ENCODE peak calls at places on chromosomes 13 and 19, in ten cellular contexts. J is CD4-positive, alpha-beta T cell; Y is gastrocnemius medialis; M is HepG2; C is DND-41; I is heart left ventricle; V is lower lobe of right lung; X is RWPE2; A is psoas muscle; L is PC-3. U is an unnamed sample. For H3K27me3, the result is how much of the 10 kb centered on the place peaks cover.

GRCh38 chr19:58336820-58337219 is 10.0 kb downstream of the ZSCAN22 start:
- ATAC-seq in J (no peak), Y (no peak), M (no peak), C (no peak), I (no peak), V (no peak), X (no peak), A (no peak), L (no peak), U (no peak)

GRCh38 chr19:18815673-18816072 is 16.1 kb upstream of the UPF1 start:
- ATAC-seq in J (no peak), Y (no peak), M (no peak), C (no peak), I (no peak), V (no peak), X (no peak), A (no peak), L (no peak), U (no peak)

GRCh38 chr19:24048261-24048660 is 38.7 kb upstream of the ZNF254 start:
- ATAC-seq in J (no peak), Y (no peak), M (peak), C (no peak), I (no peak), V (no peak), X (no peak), A (no peak), L (no peak), U (no peak)

GRCh38 chr19:54440641-54441040 is 8.4 kb upstream of the LENG8 start:
- ATAC-seq in J (no peak), Y (no peak), M (no peak), C (no peak), I (no peak), V (no peak), X (no peak), A (no peak), L (no peak), U (no peak)

GRCh38 chr19:33241091-33241529 is 15.5 kb upstream of the SLC7A10 start:
- ATAC-seq in J (no peak), Y (no peak), M (peak), C (no peak), I (no peak), V (peak), X (no peak), A (no peak), L (no peak), U (no peak)

GRCh38 chr19:17323274-17323972 is 11.2 kb downstream of the ANO8 start:
- ATAC-seq in J (no peak), Y (no peak), M (no peak), C (no peak), I (no peak), V (no peak), X (no peak), A (no peak), L (no peak), U (no peak)

GRCh38 chr19:1116726-1117581 is 13.2 kb downstream of the GPX4 start:
- ATAC-seq in J (no peak), Y (no peak), M (no peak), C (no peak), I (no peak), V (no peak), X (no peak), A (no peak), L (no peak), U (no peak)

GRCh38 chr19:55485439-55486011 is 537 bp downstream of the NAT14 start:
- ATAC-seq in J (no peak), Y (no peak), M (no peak), C (peak), I (no peak), V (no peak), X (no peak), A (peak), L (no peak), U (no peak)

GRCh38 chr19:55459551-55459949 is 1.9 kb downstream of the ISOC2 start:
- ATAC-seq in J (no peak), Y (no peak), M (no peak), C (no peak), I (no peak), V (no peak), X (no peak), A (no peak), L (no peak), U (no peak)

GRCh38 chr19:35306473-35307246 is 14.7 kb downstream of the MAG start:
- ATAC-seq in J (no peak), Y (no peak), M (peak), C (peak), I (no peak), V (no peak), X (peak), A (no peak), L (peak), U (no peak)

GRCh38 chr13:30585748-30586262 is 31.9 kb upstream of the USPL1 start:
- ATAC-seq in J (no peak), Y (no peak), M (no peak), C (no peak), I (no peak), V (peak), X (peak), A (no peak), L (peak), U (no peak)

GRCh38 chr19:45902651-45903625 is 525 bp upstream of the MYPOP start:
- ATAC-seq in J (peak), Y (peak), M (peak), C (peak), I (peak), V (peak), X (peak), A (peak), L (peak), U (peak)

GRCh38 chr19:38993271-38993670 is 17.7 kb upstream of the FBXO17 start:
- ATAC-seq in J (no peak), Y (no peak), M (no peak), C (no peak), I (no peak), V (no peak), X (peak), A (no peak), L (peak), U (no peak)
- TF ChIP-seq CTCF in J (no peak), Y (no peak), M (no peak), C (no peak), I (no peak), V (no peak), X (no peak), A (no peak), L (no peak), U (no peak)

GRCh38 chr13:112960671-112961070 is 8.3 kb upstream of the MCF2L start:
- ATAC-seq in J (no peak), Y (no peak), M (no peak), C (no peak), I (no peak), V (no peak), X (no peak), A (no peak), L (no peak), U (no peak)
- H3K27me3 ChIP-seq in J (under half), Y (under half), M (under half), C (under half), I (under half), V (under half), X (under half), A (under half), L (under half), U (under half)

GRCh38 chr13:76223999-76224398 is 587.9 kb downstream of the LMO7 start:
- ATAC-seq in J (no peak), Y (no peak), M (no peak), C (no peak), I (no peak), V (no peak), X (no peak), A (no peak), L (no peak), U (no peak)

GRCh38 chr13:76225815-76226489 is 589.8 kb downstream of the LMO7 start:
- ATAC-seq in J (no peak), Y (peak), M (no peak), C (no peak), I (peak), V (no peak), X (no peak), A (peak), L (no peak), U (peak)

GRCh38 chr13:76231522-76232167 is 595.5 kb downstream of the LMO7 start:
- ATAC-seq in J (no peak), Y (no peak), M (no peak), C (no peak), I (no peak), V (peak), X (no peak), A (no peak), L (peak), U (no peak)

GRCh38 chr13:76226941-76227340 is 590.8 kb downstream of the LMO7 start:
- ATAC-seq in J (no peak), Y (no peak), M (no peak), C (no peak), I (no peak), V (no peak), X (no peak), A (no peak), L (no peak), U (no peak)

DNA sequence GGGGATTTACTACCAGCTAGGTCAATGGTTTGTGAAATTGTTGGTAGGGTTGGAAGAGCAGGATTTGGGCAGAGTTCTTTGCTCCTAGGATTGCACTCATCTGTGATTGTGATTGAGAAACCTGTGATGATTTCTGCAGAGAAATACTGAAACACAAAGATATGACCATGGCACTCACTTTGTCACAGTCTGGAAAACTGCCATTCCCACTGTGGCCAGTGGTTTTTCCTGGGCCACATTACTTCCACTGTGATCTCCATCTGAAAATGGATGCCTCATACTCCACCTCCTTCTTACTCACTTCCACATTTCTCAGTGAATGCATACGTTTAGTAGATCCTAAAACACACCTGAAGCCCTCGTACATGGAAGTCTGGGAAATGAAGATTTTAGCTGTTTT is 593.2 kb downstream of the LMO7 start:
- ATAC-seq in J (no peak), Y (no peak), M (no peak), C (no peak), I (no peak), V (no peak), X (no peak), A (no peak), L (no peak), U (no peak)
- TF ChIP-seq CTCF in J (no peak), Y (no peak), M (no peak), C (no peak), I (no peak), V (no peak), X (no peak), A (no peak), L (no peak), U (no peak)

GRCh38 chr19:41936416-41936850 is 8.2 kb upstream of the ERFL start:
- ATAC-seq in J (peak), Y (no peak), M (no peak), C (no peak), I (no peak), V (no peak), X (peak), A (no peak), L (peak), U (no peak)

GRCh38 chr19:41936961-41937360 is 8.7 kb upstream of the ERFL start:
- ATAC-seq in J (no peak), Y (no peak), M (no peak), C (no peak), I (no peak), V (no peak), X (no peak), A (no peak), L (no peak), U (no peak)

GRCh38 chr19:41939861-41940442 is 11.7 kb upstream of the ERFL start:
- ATAC-seq in J (peak), Y (no peak), M (no peak), C (no peak), I (peak), V (peak), X (no peak), A (no peak), L (no peak), U (no peak)

GRCh38 chr19:41937525-41937924 is 9.3 kb upstream of the ERFL start:
- ATAC-seq in J (no peak), Y (no peak), M (no peak), C (no peak), I (no peak), V (no peak), X (no peak), A (no peak), L (no peak), U (no peak)

DNA sequence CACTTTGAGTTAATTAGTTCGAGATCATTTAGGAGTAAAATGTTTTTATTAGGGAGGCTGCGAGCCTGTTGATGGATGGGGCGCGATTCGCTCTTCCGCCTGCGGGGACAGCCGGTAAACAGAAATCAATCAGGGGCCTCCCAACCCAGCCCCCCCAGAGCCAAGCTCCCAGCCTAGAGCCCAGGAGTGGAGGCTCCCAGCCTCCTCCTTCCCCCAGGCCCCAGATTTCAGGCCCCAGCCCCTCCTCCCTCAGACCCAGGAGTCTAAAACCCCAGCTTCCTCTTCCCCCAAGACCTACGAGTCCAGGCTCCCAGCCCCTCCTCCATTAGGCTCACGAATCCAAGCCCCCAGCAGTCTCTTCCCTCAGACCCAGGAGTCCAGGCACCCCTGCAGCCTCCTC is 9.7 kb upstream of the ERFL start:
- ATAC-seq in J (no peak), Y (no peak), M (no peak), C (no peak), I (no peak), V (no peak), X (no peak), A (no peak), L (no peak), U (no peak)
- H3K27me3 ChIP-seq in J (under half), Y (half or more), M (under half), C (under half), I (under half), V (under half), X (under half), A (half or more), L (under half), U (half or more)

DNA sequence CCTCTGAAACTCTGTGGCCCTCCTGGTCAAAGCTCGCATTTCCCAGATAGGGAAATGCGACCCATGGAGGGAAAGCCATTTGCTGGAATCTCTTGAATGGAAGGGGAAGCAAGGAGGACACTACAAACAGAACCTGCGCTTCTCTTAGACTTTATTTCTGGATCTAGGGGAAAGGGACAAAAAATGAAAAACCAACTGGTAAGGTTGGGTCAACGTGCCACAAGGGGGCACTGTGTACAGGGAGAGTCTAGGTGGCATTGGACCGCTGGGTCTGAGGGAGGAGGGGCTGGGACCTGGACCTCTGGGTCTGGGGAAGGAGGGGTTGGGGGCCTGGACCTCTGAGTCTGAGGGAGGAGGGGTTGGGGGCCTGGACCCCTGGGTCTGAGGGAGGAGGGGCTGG is 5.0 kb downstream of the KLK4 start:
- ATAC-seq in J (no peak), Y (no peak), M (peak), C (no peak), I (no peak), V (no peak), X (no peak), A (no peak), L (peak), U (no peak)
- TF ChIP-seq CTCF in J (peak), Y (no peak), M (peak), C (peak), I (no peak), V (peak), X (peak), A (no peak), L (peak), U (no peak)

DNA sequence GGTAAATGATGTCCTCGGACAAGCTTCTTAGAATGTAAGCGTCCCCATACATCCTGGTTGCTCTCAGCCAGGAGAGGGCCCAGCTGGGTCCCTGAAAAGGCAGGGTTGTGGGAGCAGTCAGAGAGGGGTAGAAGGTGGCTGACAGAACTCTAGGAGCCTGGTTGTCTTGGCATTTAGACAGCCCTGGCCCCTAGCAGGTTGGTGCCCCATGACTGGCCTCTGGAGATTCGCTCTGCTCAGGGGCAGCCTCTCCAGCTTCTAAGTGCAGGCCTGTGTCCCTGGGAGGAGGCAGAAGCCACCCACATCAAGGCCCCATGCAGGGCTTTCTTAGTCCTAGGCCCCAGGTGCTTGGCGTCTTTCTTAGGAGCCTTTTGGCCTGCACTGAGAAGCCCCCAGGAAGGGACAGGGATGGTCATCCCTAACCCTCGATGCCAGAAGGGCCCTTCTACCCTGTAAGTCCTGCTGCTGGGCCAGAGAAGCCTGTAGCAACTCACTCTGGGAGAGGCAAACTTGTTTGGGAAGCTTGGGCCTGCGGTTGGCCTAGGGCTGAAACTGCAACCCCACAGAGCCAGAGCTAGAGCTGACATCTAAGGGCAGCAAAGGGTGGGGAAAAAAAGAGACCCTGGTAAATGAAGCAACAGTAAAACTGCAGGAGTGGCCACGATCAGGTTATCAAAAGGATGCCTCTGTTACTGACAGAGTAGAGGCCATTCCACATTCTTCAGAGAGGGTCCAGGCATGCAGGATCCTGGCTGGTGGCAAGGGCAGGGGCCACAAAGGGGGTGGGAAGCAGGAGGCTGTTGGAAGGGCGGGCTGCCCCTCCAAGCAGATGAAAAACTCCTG is 2.9 kb upstream of the CDX2 start:
- ATAC-seq in J (no peak), Y (no peak), M (no peak), C (no peak), I (no peak), V (no peak), X (no peak), A (no peak), L (no peak), U (no peak)
- H3K27me3 ChIP-seq in J (half or more), Y (half or more), M (under half), C (under half), I (half or more), V (half or more), X (half or more), A (half or more), L (under half), U (half or more)

DNA sequence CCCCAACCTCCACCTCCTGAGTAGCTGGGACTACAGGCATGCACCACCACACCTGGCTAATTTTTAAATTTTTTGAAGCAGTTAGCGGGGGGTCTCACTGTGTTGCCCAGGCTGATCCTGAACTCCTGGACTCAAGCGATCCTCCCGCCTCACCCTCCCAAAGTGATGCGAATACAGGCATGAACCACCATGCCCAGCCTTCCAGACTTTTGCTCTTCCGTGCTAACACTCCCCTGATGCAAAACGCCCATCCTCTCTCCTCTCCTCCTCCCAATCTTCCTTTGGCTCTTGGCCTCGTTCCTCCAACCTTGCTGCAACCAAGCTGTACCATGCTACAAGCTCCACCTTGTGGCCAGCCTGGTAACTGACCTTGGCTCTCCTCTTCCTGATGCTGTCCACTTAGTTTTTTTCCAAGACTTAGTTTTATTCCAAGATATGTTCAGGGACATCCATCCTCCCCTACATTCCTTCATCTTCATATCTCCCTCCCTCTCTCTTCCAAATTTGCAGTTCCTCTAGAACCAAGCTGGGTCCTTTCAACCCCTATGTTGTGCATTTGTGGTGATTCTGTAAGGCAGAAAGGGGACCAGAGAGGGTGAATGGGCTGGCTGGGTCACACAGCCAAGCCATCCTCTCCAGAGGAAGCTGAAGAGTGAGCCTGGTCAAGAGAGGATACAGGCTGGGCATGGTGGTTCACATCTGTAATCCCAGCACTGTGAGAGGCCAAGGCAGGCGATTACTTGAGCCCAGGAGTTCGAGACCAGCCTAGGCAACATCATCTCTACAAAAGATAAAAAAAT is 32.8 kb downstream of the TINCR start:
- ATAC-seq in J (no peak), Y (no peak), M (no peak), C (no peak), I (no peak), V (no peak), X (no peak), A (no peak), L (no peak), U (no peak)
- TF ChIP-seq CTCF in J (no peak), Y (no peak), M (peak), C (peak), I (no peak), V (peak), X (peak), A (no peak), L (peak), U (no peak)

GRCh38 chr13:87677334-87678234 is 6.4 kb downstream of the SLITRK5 start:
- ATAC-seq in J (peak), Y (no peak), M (peak), C (no peak), I (no peak), V (peak), X (peak), A (no peak), L (peak), U (peak)

GRCh38 chr13:87678353-87678752 is 7.2 kb downstream of the SLITRK5 start:
- ATAC-seq in J (no peak), Y (no peak), M (peak), C (no peak), I (no peak), V (no peak), X (no peak), A (no peak), L (peak), U (no peak)

GRCh38 chr13:87675851-87676250 is 4.7 kb downstream of the SLITRK5 start:
- ATAC-seq in J (no peak), Y (no peak), M (no peak), C (no peak), I (no peak), V (no peak), X (no peak), A (no peak), L (no peak), U (no peak)

GRCh38 chr13:87677043-87677333 is 5.8 kb downstream of the SLITRK5 start:
- ATAC-seq in J (no peak), Y (no peak), M (no peak), C (no peak), I (no peak), V (peak), X (no peak), A (no peak), L (no peak), U (no peak)

GRCh38 chr13:87676254-87677042 is 5.3 kb downstream of the SLITRK5 start:
- ATAC-seq in J (no peak), Y (no peak), M (no peak), C (no peak), I (no peak), V (no peak), X (no peak), A (no peak), L (no peak), U (no peak)
- H3K27me3 ChIP-seq in J (half or more), Y (half or more), M (under half), C (under half), I (half or more), V (half or more), X (half or more), A (half or more), L (under half), U (half or more)